ENCODE peak calls at places on chromosomes 13 and 19, in nine cellular contexts. One of them, this sample, is unnamed.

GRCh38 chr13:20186771-20187170 is 6.0 kb downstream of the GJB2 start:
- DNase-seq in hepatocyte: no peak
- DNase-seq in fibroblast of lung: no peak
- DNase-seq in trophoblast cell: no peak
- DNase-seq in astrocyte: no peak
- DNase-seq in OCI-LY7: no peak
- DNase-seq in H1: no peak
- DNase-seq in IMR-90: no peak
- DNase-seq in neural progenitor cell: no peak
- DNase-seq in this sample: no peak

GRCh38 chr19:48967346-48968178 is 2.5 kb downstream of the FTL start:
- DNase-seq in hepatocyte: peak
- DNase-seq in fibroblast of lung: peak
- DNase-seq in trophoblast cell: peak
- DNase-seq in astrocyte: peak
- DNase-seq in OCI-LY7: no peak
- DNase-seq in H1: no peak
- DNase-seq in IMR-90: peak
- DNase-seq in neural progenitor cell: no peak
- DNase-seq in this sample: no peak

GRCh38 chr19:10353793-10354391 is 14.5 kb upstream of the ICAM3 start:
- DNase-seq in hepatocyte: peak
- DNase-seq in fibroblast of lung: peak
- DNase-seq in trophoblast cell: no peak
- DNase-seq in astrocyte: no peak
- DNase-seq in OCI-LY7: peak
- DNase-seq in H1: peak
- DNase-seq in IMR-90: peak
- DNase-seq in neural progenitor cell: peak
- DNase-seq in this sample: no peak

GRCh38 chr19:2949939-2950285 is 5.1 kb upstream of the ZNF77 start:
- DNase-seq in hepatocyte: peak
- DNase-seq in fibroblast of lung: peak
- DNase-seq in trophoblast cell: no peak
- DNase-seq in astrocyte: peak
- DNase-seq in OCI-LY7: peak
- DNase-seq in H1: no peak
- DNase-seq in IMR-90: peak
- DNase-seq in neural progenitor cell: no peak
- DNase-seq in this sample: no peak

GRCh38 chr13:106063591-106064308 is 471.7 kb downstream of the EFNB2 start:
- DNase-seq in hepatocyte: no peak
- DNase-seq in fibroblast of lung: peak
- DNase-seq in trophoblast cell: no peak
- DNase-seq in astrocyte: peak
- DNase-seq in OCI-LY7: no peak
- DNase-seq in H1: no peak
- DNase-seq in IMR-90: peak
- DNase-seq in neural progenitor cell: no peak
- DNase-seq in this sample: peak

GRCh38 chr13:99468971-99469545 is 32.2 kb upstream of the TM9SF2 start:
- DNase-seq in hepatocyte: no peak
- DNase-seq in fibroblast of lung: no peak
- DNase-seq in trophoblast cell: no peak
- DNase-seq in astrocyte: no peak
- DNase-seq in OCI-LY7: no peak
- DNase-seq in H1: no peak
- DNase-seq in IMR-90: no peak
- DNase-seq in neural progenitor cell: peak
- DNase-seq in this sample: no peak

GRCh38 chr19:11414544-11414943 is 4.6 kb downstream of the RGL3 start:
- DNase-seq in hepatocyte: no peak
- DNase-seq in fibroblast of lung: no peak
- DNase-seq in trophoblast cell: no peak
- DNase-seq in astrocyte: no peak
- DNase-seq in OCI-LY7: no peak
- DNase-seq in H1: no peak
- DNase-seq in IMR-90: no peak
- DNase-seq in neural progenitor cell: no peak
- DNase-seq in this sample: no peak

GRCh38 chr13:76944457-76944856 is 3.9 kb upstream of the ACOD1 start:
- DNase-seq in hepatocyte: no peak
- DNase-seq in fibroblast of lung: peak
- DNase-seq in trophoblast cell: peak
- DNase-seq in astrocyte: peak
- DNase-seq in OCI-LY7: no peak
- DNase-seq in H1: no peak
- DNase-seq in IMR-90: peak
- DNase-seq in neural progenitor cell: no peak
- DNase-seq in this sample: peak

GRCh38 chr19:48419158-48419920 is 25.9 kb downstream of the GRIN2D start:
- DNase-seq in hepatocyte: no peak
- DNase-seq in fibroblast of lung: peak
- DNase-seq in trophoblast cell: no peak
- DNase-seq in astrocyte: no peak
- DNase-seq in OCI-LY7: peak
- DNase-seq in H1: peak
- DNase-seq in IMR-90: peak
- DNase-seq in neural progenitor cell: peak
- DNase-seq in this sample: no peak

GRCh38 chr13:91534996-91535395 is 136.6 kb downstream of the GPC5 start:
- DNase-seq in hepatocyte: no peak
- DNase-seq in fibroblast of lung: no peak
- DNase-seq in trophoblast cell: no peak
- DNase-seq in astrocyte: no peak
- DNase-seq in OCI-LY7: no peak
- DNase-seq in H1: no peak
- DNase-seq in IMR-90: no peak
- DNase-seq in neural progenitor cell: no peak
- DNase-seq in this sample: no peak

GRCh38 chr19:46147166-46147740 is 785 bp upstream of the IGFL2 start:
- DNase-seq in hepatocyte: peak
- DNase-seq in fibroblast of lung: no peak
- DNase-seq in trophoblast cell: peak
- DNase-seq in astrocyte: no peak
- DNase-seq in OCI-LY7: no peak
- DNase-seq in H1: no peak
- DNase-seq in IMR-90: no peak
- DNase-seq in neural progenitor cell: no peak
- DNase-seq in this sample: no peak

GRCh38 chr13:82356667-82357066 is 1525.6 kb downstream of the SLITRK1 start:
- DNase-seq in hepatocyte: no peak
- DNase-seq in fibroblast of lung: no peak
- DNase-seq in trophoblast cell: no peak
- DNase-seq in astrocyte: no peak
- DNase-seq in OCI-LY7: no peak
- DNase-seq in H1: no peak
- DNase-seq in IMR-90: no peak
- DNase-seq in neural progenitor cell: peak
- DNase-seq in this sample: no peak

GRCh38 chr13:38262211-38262610 is 87.4 kb upstream of the UFM1 start:
- DNase-seq in hepatocyte: no peak
- DNase-seq in fibroblast of lung: peak
- DNase-seq in trophoblast cell: no peak
- DNase-seq in astrocyte: peak
- DNase-seq in OCI-LY7: no peak
- DNase-seq in H1: no peak
- DNase-seq in IMR-90: no peak
- DNase-seq in neural progenitor cell: no peak
- DNase-seq in this sample: no peak

GRCh38 chr13:114230117-114230516 is 4.6 kb upstream of the CDC16 start:
- DNase-seq in hepatocyte: peak
- DNase-seq in fibroblast of lung: peak
- DNase-seq in trophoblast cell: no peak
- DNase-seq in astrocyte: peak
- DNase-seq in OCI-LY7: no peak
- DNase-seq in H1: no peak
- DNase-seq in IMR-90: peak
- DNase-seq in neural progenitor cell: no peak
- DNase-seq in this sample: no peak

GRCh38 chr13:71785361-71785760 is 81.6 kb downstream of the DACH1 start:
- DNase-seq in hepatocyte: no peak
- DNase-seq in fibroblast of lung: no peak
- DNase-seq in trophoblast cell: no peak
- DNase-seq in astrocyte: no peak
- DNase-seq in OCI-LY7: no peak
- DNase-seq in H1: no peak
- DNase-seq in IMR-90: no peak
- DNase-seq in neural progenitor cell: peak
- DNase-seq in this sample: no peak

GRCh38 chr19:24166055-24166454 is 79.1 kb downstream of the ZNF254 start:
- DNase-seq in hepatocyte: no peak
- DNase-seq in fibroblast of lung: peak
- DNase-seq in trophoblast cell: peak
- DNase-seq in astrocyte: peak
- DNase-seq in OCI-LY7: no peak
- DNase-seq in H1: no peak
- DNase-seq in IMR-90: peak
- DNase-seq in neural progenitor cell: no peak
- DNase-seq in this sample: no peak

DNA sequence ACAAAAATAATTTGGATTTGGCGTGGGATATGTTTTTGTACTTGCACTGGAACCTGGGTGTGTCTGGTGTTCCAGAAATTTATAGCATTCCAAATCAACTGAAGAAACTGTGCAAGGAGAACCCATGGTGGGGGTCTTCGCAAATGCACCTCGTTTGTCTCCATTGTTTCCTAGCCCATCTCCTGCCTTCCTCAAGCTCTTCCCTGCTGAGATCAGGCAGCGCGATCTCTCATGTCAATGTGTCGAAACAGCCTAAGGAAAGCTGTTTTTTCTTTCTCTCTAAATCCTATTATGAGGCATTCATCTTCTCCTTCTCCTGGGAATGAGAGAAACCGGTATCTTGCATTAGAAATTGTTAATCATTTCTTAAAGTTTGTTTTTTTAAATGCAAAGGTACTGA is 131.0 kb downstream of the KLF5 start:
- DNase-seq in hepatocyte: no peak
- DNase-seq in fibroblast of lung: no peak
- DNase-seq in trophoblast cell: no peak
- DNase-seq in astrocyte: no peak
- DNase-seq in OCI-LY7: no peak
- DNase-seq in H1: no peak
- DNase-seq in IMR-90: no peak
- DNase-seq in neural progenitor cell: peak
- DNase-seq in this sample: no peak
- H2AFZ ChIP-seq in hepatocyte: no peak
- H2AFZ ChIP-seq in fibroblast of lung: no peak
- H2AFZ ChIP-seq in trophoblast cell: no peak
- H2AFZ ChIP-seq in astrocyte: no peak
- H2AFZ ChIP-seq in OCI-LY7: no peak
- H2AFZ ChIP-seq in H1: no peak
- H2AFZ ChIP-seq in IMR-90: no peak
- H2AFZ ChIP-seq in neural progenitor cell: no peak
- H2AFZ ChIP-seq in this sample: no peak

GRCh38 chr19:50678323-50678722 is 29.1 kb downstream of the C19orf81 start:
- DNase-seq in hepatocyte: no peak
- DNase-seq in fibroblast of lung: no peak
- DNase-seq in trophoblast cell: no peak
- DNase-seq in astrocyte: no peak
- DNase-seq in OCI-LY7: no peak
- DNase-seq in H1: no peak
- DNase-seq in IMR-90: no peak
- DNase-seq in neural progenitor cell: no peak
- DNase-seq in this sample: no peak
- H3K4me3 ChIP-seq in hepatocyte: no peak
- H3K4me3 ChIP-seq in fibroblast of lung: no peak
- H3K4me3 ChIP-seq in trophoblast cell: no peak
- H3K4me3 ChIP-seq in astrocyte: no peak
- H3K4me3 ChIP-seq in OCI-LY7: no peak
- H3K4me3 ChIP-seq in H1: no peak
- H3K4me3 ChIP-seq in IMR-90: no peak
- H3K4me3 ChIP-seq in neural progenitor cell: no peak
- H3K4me3 ChIP-seq in this sample: no peak

GRCh38 chr13:45162194-45162593 is 38.7 kb downstream of the KCTD4 start:
- DNase-seq in hepatocyte: peak
- DNase-seq in fibroblast of lung: peak
- DNase-seq in trophoblast cell: no peak
- DNase-seq in astrocyte: peak
- DNase-seq in OCI-LY7: no peak
- DNase-seq in H1: no peak
- DNase-seq in IMR-90: peak
- DNase-seq in neural progenitor cell: no peak
- DNase-seq in this sample: no peak
- H3K27ac ChIP-seq in hepatocyte: peak
- H3K27ac ChIP-seq in fibroblast of lung: peak
- H3K27ac ChIP-seq in trophoblast cell: no peak
- H3K27ac ChIP-seq in astrocyte: peak
- H3K27ac ChIP-seq in OCI-LY7: no peak
- H3K27ac ChIP-seq in H1: no peak
- H3K27ac ChIP-seq in IMR-90: peak
- H3K27ac ChIP-seq in neural progenitor cell: no peak
- H3K27ac ChIP-seq in this sample: peak

DNA sequence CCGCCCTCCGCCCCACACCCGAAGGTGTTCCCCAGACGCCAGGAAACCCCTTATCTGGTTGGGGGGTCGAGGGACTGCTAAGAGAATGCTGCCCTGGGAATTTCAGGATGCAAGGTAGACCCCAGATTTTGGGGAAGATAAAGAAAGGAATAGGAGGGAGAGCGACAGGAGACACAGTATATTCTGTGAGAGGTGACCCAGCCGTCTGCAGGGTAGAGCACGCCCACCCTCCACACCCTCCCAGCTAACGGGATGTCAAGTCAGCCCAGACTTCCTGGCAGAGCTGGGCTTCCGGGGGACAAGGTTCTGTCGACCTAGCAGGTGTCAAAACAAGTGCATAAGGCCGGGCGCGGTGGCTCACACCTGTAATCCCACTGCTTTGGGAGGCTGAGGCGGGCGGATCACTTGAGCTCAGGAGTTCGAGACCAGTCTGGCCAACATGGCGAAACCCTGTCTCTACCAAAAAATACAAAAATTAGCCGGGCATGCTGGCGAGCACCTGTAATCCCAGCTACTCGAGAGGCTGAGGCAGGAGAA is 735 bp upstream of the PRR36 start:
- DNase-seq in hepatocyte: no peak
- DNase-seq in fibroblast of lung: no peak
- DNase-seq in trophoblast cell: no peak
- DNase-seq in astrocyte: no peak
- DNase-seq in OCI-LY7: no peak
- DNase-seq in H1: no peak
- DNase-seq in IMR-90: no peak
- DNase-seq in neural progenitor cell: no peak
- DNase-seq in this sample: no peak
- H2AFZ ChIP-seq in hepatocyte: peak
- H2AFZ ChIP-seq in fibroblast of lung: no peak
- H2AFZ ChIP-seq in trophoblast cell: no peak
- H2AFZ ChIP-seq in astrocyte: no peak
- H2AFZ ChIP-seq in OCI-LY7: no peak
- H2AFZ ChIP-seq in H1: peak
- H2AFZ ChIP-seq in IMR-90: peak
- H2AFZ ChIP-seq in neural progenitor cell: peak
- H2AFZ ChIP-seq in this sample: no peak

GRCh38 chr19:18023596-18024212 is 15.7 kb downstream of the ARRDC2 start:
- DNase-seq in hepatocyte: no peak
- DNase-seq in fibroblast of lung: no peak
- DNase-seq in trophoblast cell: no peak
- DNase-seq in astrocyte: no peak
- DNase-seq in OCI-LY7: peak
- DNase-seq in H1: no peak
- DNase-seq in IMR-90: no peak
- DNase-seq in neural progenitor cell: no peak
- DNase-seq in this sample: no peak
- H3K4me3 ChIP-seq in hepatocyte: no peak
- H3K4me3 ChIP-seq in fibroblast of lung: no peak
- H3K4me3 ChIP-seq in trophoblast cell: no peak
- H3K4me3 ChIP-seq in astrocyte: no peak
- H3K4me3 ChIP-seq in OCI-LY7: peak
- H3K4me3 ChIP-seq in H1: no peak
- H3K4me3 ChIP-seq in IMR-90: no peak
- H3K4me3 ChIP-seq in neural progenitor cell: no peak
- H3K4me3 ChIP-seq in this sample: no peak